ENCODE peak calls at places on chromosomes 13 and 19, in seven cellular contexts. S, D, P, M, L, F and Q are unnamed samples.

GRCh38 chr19:17311455-17312248 is 2.3 kb downstream of the DDA1 start:
- DNase-seq in D (no peak), P (no peak), M (no peak), S (no peak), F (no peak), L (no peak), Q (no peak)

GRCh38 chr13:94825507-94825906 is 113.2 kb upstream of the SOX21 start:
- DNase-seq in P (no peak), L (no peak), D (peak; percentile 8), S (no peak), M (no peak), F (no peak), Q (no peak)

GRCh38 chr19:17965370-17966114 is 1.4 kb upstream of the KCNN1 start:
- DNase-seq in S (no peak), L (no peak), D (no peak), F (no peak), M (no peak), P (no peak), Q (no peak)

GRCh38 chr19:6172074-6172863 is 36.8 kb downstream of the ACSBG2 start:
- DNase-seq in S (no peak), L (no peak), M (no peak), F (no peak), D (no peak), P (no peak), Q (no peak)

GRCh38 chr13:107339209-107339608 is 771.3 kb upstream of the ARGLU1 start:
- DNase-seq in F (no peak), L (no peak), P (no peak), D (no peak), M (no peak), S (no peak), Q (no peak)

GRCh38 chr13:110211046-110211445 is 95.9 kb downstream of the COL4A1 start:
- DNase-seq in S (no peak), M (no peak), F (no peak), L (no peak), D (no peak), P (no peak), Q (no peak)

GRCh38 chr13:78600317-78600899 is 2.9 kb downstream of the POU4F1 start:
- DNase-seq in P (no peak), L (no peak), F (no peak), M (no peak), D (no peak), S (no peak), Q (no peak)

GRCh38 chr19:16661480-16662034 is 618 bp downstream of the TMEM38A start:
- DNase-seq in L (peak; percentile 5), F (peak; percentile 5), P (no peak), D (peak; percentile 39), S (peak; percentile 61), M (no peak), Q (no peak)

GRCh38 chr13:94063096-94063495 is 416.4 kb downstream of the DCT start:
- DNase-seq in S (no peak), P (no peak), D (no peak), M (no peak), F (no peak), L (no peak), Q (no peak)

GRCh38 chr19:52492991-52493470 is 34.4 kb upstream of the ZNF808 start:
- DNase-seq in P (no peak), D (no peak), F (no peak), L (no peak), M (no peak), S (peak; percentile 44), Q (no peak)

GRCh38 chr19:28377077-28377476 is 835.9 kb downstream of the UQCRFS1 start:
- DNase-seq in P (no peak), M (no peak), F (no peak), S (no peak), D (no peak), L (no peak), Q (no peak)

GRCh38 chr13:38223093-38223492 is 126.6 kb upstream of the UFM1 start:
- DNase-seq in M (no peak), F (no peak), P (no peak), D (no peak), S (no peak), L (no peak), Q (no peak)